ENCODE peak calls at places on chromosomes 4 and X, in five cellular contexts. One of them, this sample, is unnamed.

GRCh38 chrX:6225307-6226052 is 3.2 kb downstream of the NLGN4X start:
- DNase-seq in suprapubic skin: no peak
- DNase-seq in ovary: no peak
- DNase-seq in adrenal gland: no peak
- DNase-seq in lower leg skin: no peak
- DNase-seq in this sample: no peak

GRCh38 chr4:24643774-24644520 is 59.6 kb upstream of the DHX15 start:
- DNase-seq in suprapubic skin: no peak
- DNase-seq in ovary: no peak
- DNase-seq in adrenal gland: no peak
- DNase-seq in lower leg skin: no peak
- DNase-seq in this sample: no peak

GRCh38 chr4:17690135-17690534 is 75.7 kb downstream of the MED28 start:
- DNase-seq in suprapubic skin: no peak
- DNase-seq in ovary: no peak
- DNase-seq in adrenal gland: no peak
- DNase-seq in lower leg skin: no peak
- DNase-seq in this sample: no peak

GRCh38 chrX:53116101-53116500 is 22.2 kb downstream of the KANTR start:
- DNase-seq in suprapubic skin: no peak
- DNase-seq in ovary: no peak
- DNase-seq in adrenal gland: peak; percentile 55
- DNase-seq in lower leg skin: no peak
- DNase-seq in this sample: no peak

GRCh38 chr4:118751634-118752293 is 66.6 kb downstream of the METTL14 start:
- DNase-seq in suprapubic skin: no peak
- DNase-seq in ovary: no peak
- DNase-seq in adrenal gland: no peak
- DNase-seq in lower leg skin: no peak
- DNase-seq in this sample: no peak

GRCh38 chr4:115090483-115091075 is 22.8 kb downstream of the NDST4 start:
- DNase-seq in suprapubic skin: no peak
- DNase-seq in ovary: no peak
- DNase-seq in adrenal gland: no peak
- DNase-seq in lower leg skin: no peak
- DNase-seq in this sample: peak; percentile 1

GRCh38 chr4:36677122-36677521 is 395.7 kb downstream of the DTHD1 start:
- DNase-seq in suprapubic skin: no peak
- DNase-seq in ovary: no peak
- DNase-seq in adrenal gland: no peak
- DNase-seq in lower leg skin: no peak
- DNase-seq in this sample: no peak

GRCh38 chrX:121858867-121859647 is 811.6 kb downstream of the GLUD2 start:
- DNase-seq in suprapubic skin: no peak
- DNase-seq in ovary: no peak
- DNase-seq in adrenal gland: no peak
- DNase-seq in lower leg skin: no peak
- DNase-seq in this sample: no peak

GRCh38 chrX:39245024-39245423 is 443.8 kb downstream of the MID1IP1 start:
- DNase-seq in suprapubic skin: no peak
- DNase-seq in ovary: no peak
- DNase-seq in adrenal gland: no peak
- DNase-seq in lower leg skin: no peak
- DNase-seq in this sample: no peak

GRCh38 chr4:57195622-57196021 is 85.4 kb upstream of the IGFBP7 start:
- DNase-seq in suprapubic skin: no peak
- DNase-seq in ovary: no peak
- DNase-seq in adrenal gland: no peak
- DNase-seq in lower leg skin: no peak
- DNase-seq in this sample: no peak

GRCh38 chrX:629230-630006 is 1.2 kb upstream of the SHOX start:
- DNase-seq in suprapubic skin: no peak
- DNase-seq in ovary: no peak
- DNase-seq in adrenal gland: no peak
- DNase-seq in lower leg skin: peak; percentile 6
- DNase-seq in this sample: no peak

GRCh38 chr4:153467154-153467896 is 1.2 kb downstream of the TMEM131L start:
- DNase-seq in suprapubic skin: no peak
- DNase-seq in ovary: peak; percentile 36
- DNase-seq in adrenal gland: peak; percentile 45
- DNase-seq in lower leg skin: no peak
- DNase-seq in this sample: peak; percentile 73

GRCh38 chrX:136823175-136823574 is 42.4 kb upstream of the ARHGEF6 start:
- DNase-seq in suprapubic skin: no peak
- DNase-seq in ovary: no peak
- DNase-seq in adrenal gland: no peak
- DNase-seq in lower leg skin: no peak
- DNase-seq in this sample: no peak

GRCh38 chrX:113330416-113330815 is 489.8 kb upstream of the AMOT start:
- DNase-seq in suprapubic skin: no peak
- DNase-seq in ovary: no peak
- DNase-seq in adrenal gland: no peak
- DNase-seq in lower leg skin: no peak
- DNase-seq in this sample: no peak

GRCh38 chr4:95087657-95088455 is 330.1 kb downstream of the BMPR1B start:
- DNase-seq in suprapubic skin: no peak
- DNase-seq in ovary: no peak
- DNase-seq in adrenal gland: no peak
- DNase-seq in lower leg skin: no peak
- DNase-seq in this sample: peak; percentile 12

GRCh38 chr4:58566260-58566659 is 1456.1 kb upstream of the IGFBP7 start:
- DNase-seq in suprapubic skin: no peak
- DNase-seq in ovary: no peak
- DNase-seq in adrenal gland: no peak
- DNase-seq in lower leg skin: no peak
- DNase-seq in this sample: no peak

GRCh38 chrX:69214463-69214862 is 49.2 kb upstream of the PJA1 start:
- DNase-seq in suprapubic skin: no peak
- DNase-seq in ovary: no peak
- DNase-seq in adrenal gland: no peak
- DNase-seq in lower leg skin: no peak
- DNase-seq in this sample: no peak

GRCh38 chr4:185202984-185203379 is 818 bp downstream of the CFAP97 start:
- DNase-seq in suprapubic skin: no peak
- DNase-seq in ovary: no peak
- DNase-seq in adrenal gland: peak; percentile 16
- DNase-seq in lower leg skin: no peak
- DNase-seq in this sample: no peak

GRCh38 chr4:84691170-84691691 is 108.3 kb downstream of the CDS1 start:
- DNase-seq in suprapubic skin: no peak
- DNase-seq in ovary: no peak
- DNase-seq in adrenal gland: peak; percentile 40
- DNase-seq in lower leg skin: no peak
- DNase-seq in this sample: no peak

GRCh38 chr4:89583106-89583505 is 253.9 kb downstream of the SNCA start:
- DNase-seq in suprapubic skin: no peak
- DNase-seq in ovary: no peak
- DNase-seq in adrenal gland: no peak
- DNase-seq in lower leg skin: no peak
- DNase-seq in this sample: no peak

GRCh38 chr4:15765910-15766703 is 12.0 kb upstream of the CD38 start:
- DNase-seq in suprapubic skin: no peak
- DNase-seq in ovary: no peak
- DNase-seq in adrenal gland: no peak
- DNase-seq in lower leg skin: no peak
- DNase-seq in this sample: no peak

GRCh38 chr4:183424109-183424751 is 20.2 kb upstream of the CDKN2AIP start:
- DNase-seq in suprapubic skin: no peak
- DNase-seq in ovary: no peak
- DNase-seq in adrenal gland: no peak
- DNase-seq in lower leg skin: no peak
- DNase-seq in this sample: no peak

GRCh38 chr4:92305148-92305877 is 1.5 kb downstream of the GRID2 start:
- DNase-seq in suprapubic skin: no peak
- DNase-seq in ovary: peak; percentile 46
- DNase-seq in adrenal gland: peak; percentile 27
- DNase-seq in lower leg skin: no peak
- DNase-seq in this sample: peak; percentile 1

GRCh38 chr4:57043304-57044251 is 64.9 kb downstream of the POLR2B start:
- DNase-seq in suprapubic skin: no peak
- DNase-seq in ovary: no peak
- DNase-seq in adrenal gland: no peak
- DNase-seq in lower leg skin: no peak
- DNase-seq in this sample: no peak

GRCh38 chr4:179095585-179096228 is 1653.5 kb upstream of the AGA start:
- DNase-seq in suprapubic skin: no peak
- DNase-seq in ovary: no peak
- DNase-seq in adrenal gland: peak; percentile 26
- DNase-seq in lower leg skin: no peak
- DNase-seq in this sample: peak; percentile 19

GRCh38 chrX:118495958-118496762 is 545 bp downstream of the DOCK11 start:
- DNase-seq in suprapubic skin: peak; percentile 72
- DNase-seq in ovary: peak; percentile 9
- DNase-seq in adrenal gland: peak; percentile 23
- DNase-seq in lower leg skin: peak; percentile 29
- DNase-seq in this sample: peak; percentile 58

GRCh38 chrX:93874554-93874953 is 200.5 kb downstream of the FAM133A start:
- DNase-seq in suprapubic skin: no peak
- DNase-seq in ovary: no peak
- DNase-seq in adrenal gland: peak; percentile 29
- DNase-seq in lower leg skin: no peak
- DNase-seq in this sample: peak; percentile 10

GRCh38 chrX:51798701-51799100 is 55.5 kb downstream of the GSPT2 start:
- DNase-seq in suprapubic skin: no peak
- DNase-seq in ovary: no peak
- DNase-seq in adrenal gland: no peak
- DNase-seq in lower leg skin: no peak
- DNase-seq in this sample: no peak

GRCh38 chrX:51803833-51804232 is 60.6 kb downstream of the GSPT2 start:
- DNase-seq in suprapubic skin: no peak
- DNase-seq in ovary: no peak
- DNase-seq in adrenal gland: no peak
- DNase-seq in lower leg skin: no peak
- DNase-seq in this sample: no peak

GRCh38 chrX:51804741-51805140 is 61.5 kb downstream of the GSPT2 start:
- DNase-seq in suprapubic skin: no peak
- DNase-seq in ovary: no peak
- DNase-seq in adrenal gland: no peak
- DNase-seq in lower leg skin: no peak
- DNase-seq in this sample: no peak

DNA sequence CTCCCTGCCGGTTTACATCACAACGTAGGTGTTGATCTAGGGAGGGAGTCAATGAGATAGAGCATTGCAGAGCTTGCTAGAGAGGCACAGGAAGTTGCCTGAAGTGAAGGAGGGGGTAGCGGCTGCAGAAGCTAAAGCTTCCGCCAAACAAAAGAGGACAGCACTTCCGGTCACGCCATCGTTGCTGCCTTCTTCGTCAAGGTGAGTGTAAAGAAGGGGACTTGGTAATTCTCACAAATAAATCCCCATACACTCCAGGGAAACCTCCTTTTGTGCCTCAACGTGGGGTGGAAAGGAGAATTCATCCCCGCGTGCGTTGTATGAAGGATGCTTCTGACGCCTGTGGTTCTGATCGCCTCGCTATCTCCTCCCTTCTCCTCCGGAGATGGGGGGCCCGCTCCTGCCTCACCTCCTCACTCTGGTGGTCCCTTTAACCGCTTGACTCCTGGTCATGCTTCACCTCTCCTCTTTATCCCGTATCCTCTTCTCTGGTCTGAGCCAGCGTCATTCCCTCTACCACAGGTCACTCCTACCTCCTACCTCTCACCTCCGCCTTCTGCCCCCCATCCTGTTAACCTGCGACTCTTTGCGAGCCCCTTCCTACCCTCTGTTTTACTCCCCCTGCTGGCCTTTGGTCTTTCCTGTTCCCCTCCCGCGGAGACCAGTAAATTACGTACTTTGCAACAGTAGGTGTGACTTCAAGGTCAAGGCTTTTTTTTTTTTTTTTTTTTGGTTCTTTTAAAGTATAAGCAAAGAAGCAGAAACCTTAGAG is 59.9 kb downstream of the GSPT2 start:
- DNase-seq in suprapubic skin: peak; percentile 57
- DNase-seq in ovary: peak; percentile 13
- DNase-seq in adrenal gland: peak; percentile 61
- DNase-seq in lower leg skin: peak; percentile 14
- DNase-seq in this sample: peak; percentile 43
- TF ChIP-seq POLR2A in suprapubic skin: no peak
- TF ChIP-seq POLR2A in ovary: no peak
- TF ChIP-seq POLR2A in adrenal gland: no peak
- TF ChIP-seq POLR2A in lower leg skin: no peak
- TF ChIP-seq POLR2A in this sample: peak; percentile 16

DNA sequence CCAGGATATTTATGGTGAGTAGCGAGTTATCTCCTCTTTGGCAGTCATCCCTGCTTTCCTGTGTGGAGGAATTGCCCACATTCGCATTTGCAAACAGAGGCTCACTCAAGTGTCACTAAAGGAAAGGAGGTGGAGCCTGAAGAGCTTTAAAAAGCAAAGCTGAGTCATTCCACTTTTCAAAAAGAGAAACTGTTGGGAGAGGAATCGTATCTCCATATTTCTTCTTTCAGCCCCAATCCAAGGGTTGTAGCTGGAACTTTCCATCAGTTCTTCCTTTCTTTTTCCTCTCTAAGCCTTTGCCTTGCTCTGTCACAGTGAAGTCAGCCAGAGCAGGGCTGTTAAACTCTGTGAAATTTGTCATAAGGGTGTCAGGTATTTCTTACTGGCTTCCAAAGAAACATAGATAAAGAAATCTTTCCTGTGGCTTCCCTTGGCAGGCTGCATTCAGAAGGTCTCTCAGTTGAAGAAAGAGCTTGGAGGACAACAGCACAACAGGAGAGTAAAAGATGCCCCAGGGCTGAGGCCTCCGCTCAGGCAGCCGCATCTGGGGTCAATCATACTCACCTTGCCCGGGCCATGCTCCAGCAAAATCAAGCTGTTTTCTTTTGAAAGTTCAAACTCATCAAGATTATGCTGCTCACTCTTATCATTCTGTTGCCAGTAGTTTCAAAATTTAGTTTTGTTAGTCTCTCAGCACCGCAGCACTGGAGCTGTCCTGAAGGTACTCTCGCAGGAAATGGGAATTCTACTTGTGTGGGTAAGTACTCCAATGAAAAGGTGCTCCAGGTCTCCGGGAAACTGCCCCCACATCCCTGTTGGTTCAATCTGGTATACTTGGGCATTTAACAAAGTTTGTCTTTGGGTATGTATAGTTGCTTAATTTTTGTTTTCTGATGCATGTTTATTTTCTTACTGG is at the start of gene EGF:
- DNase-seq in suprapubic skin: no peak
- DNase-seq in ovary: no peak
- DNase-seq in adrenal gland: peak; percentile 11
- DNase-seq in lower leg skin: no peak
- DNase-seq in this sample: no peak
- TF ChIP-seq POLR2A in suprapubic skin: no peak
- TF ChIP-seq POLR2A in ovary: no peak
- TF ChIP-seq POLR2A in adrenal gland: no peak
- TF ChIP-seq POLR2A in lower leg skin: no peak
- TF ChIP-seq POLR2A in this sample: no peak

GRCh38 chrX:47217121-47217851 is 1.2 kb upstream of the CDK16 start:
- DNase-seq in suprapubic skin: peak; percentile 78
- DNase-seq in ovary: no peak
- DNase-seq in adrenal gland: peak; percentile 64
- DNase-seq in lower leg skin: peak; percentile 31
- DNase-seq in this sample: peak; percentile 50
- TF ChIP-seq POLR2A in suprapubic skin: no peak
- TF ChIP-seq POLR2A in ovary: no peak
- TF ChIP-seq POLR2A in adrenal gland: peak; percentile 31
- TF ChIP-seq POLR2A in lower leg skin: no peak
- TF ChIP-seq POLR2A in this sample: no peak

GRCh38 chr4:5824227-5824626 is 68.7 kb downstream of the CRMP1 start:
- DNase-seq in suprapubic skin: no peak
- DNase-seq in ovary: no peak
- DNase-seq in adrenal gland: no peak
- DNase-seq in lower leg skin: no peak
- DNase-seq in this sample: no peak
- TF ChIP-seq POLR2A in suprapubic skin: no peak
- TF ChIP-seq POLR2A in ovary: no peak
- TF ChIP-seq POLR2A in adrenal gland: no peak
- TF ChIP-seq POLR2A in lower leg skin: no peak
- TF ChIP-seq POLR2A in this sample: no peak

This sample was measured in erythroblast.